ENCODE peak calls at places on chromosomes 5 and 9, in seven cellular contexts. E is neural progenitor cell; N is WTC11; Z is mesenteric fat pad; P is amniotic stem cell; S is CD4-positive, alpha-beta T cell; X is activated CD4-positive, alpha-beta T cell treated with anti-CD3 and anti-CD28 coated beads, Interleukin-2, amount 10 ng/mL, durations not matched to agents 7 days and 5 days. L is an unnamed sample.

GRCh38 chr5:96134886-96135285 is 173.2 kb upstream of the ELL2 start:
- DNase-seq in X (no peak), E (no peak), Z (no peak), P (no peak), S (no peak), N (no peak), L (no peak)

GRCh38 chr5:174084691-174085154 is 39.2 kb downstream of the NSG2 start:
- DNase-seq in P (no peak), X (no peak), Z (no peak), E (no peak), N (no peak), S (no peak), L (no peak)

GRCh38 chr5:132812123-132812948 is 766 bp upstream of the SOWAHA start:
- DNase-seq in S (no peak), E (no peak), N (no peak), X (no peak), P (no peak), Z (no peak), L (no peak)

GRCh38 chr5:61280766-61281427 is 51.2 kb upstream of the ZSWIM6 start:
- DNase-seq in P (no peak), N (no peak), E (no peak), Z (no peak), X (peak), S (no peak), L (no peak)

GRCh38 chr9:136016221-136016881 is 55.2 kb upstream of the UBAC1 start:
- DNase-seq in E (no peak), S (no peak), X (no peak), P (no peak), Z (no peak), N (no peak), L (no peak)

GRCh38 chr9:111853450-111853827 is 43.2 kb upstream of the UGCG start:
- DNase-seq in E (no peak), S (no peak), Z (no peak), X (no peak), N (no peak), P (no peak), L (no peak)

GRCh38 chr9:38039907-38040682 is 28.9 kb downstream of the SHB start:
- DNase-seq in E (no peak), X (no peak), S (no peak), P (no peak), Z (no peak), N (no peak), L (no peak)

GRCh38 chr5:15554542-15554941 is 54.6 kb downstream of the FBXL7 start:
- DNase-seq in E (no peak), S (no peak), P (no peak), N (peak), X (no peak), Z (no peak), L (no peak)

GRCh38 chr5:151319334-151319733 is 15.8 kb upstream of the SLC36A3 start:
- DNase-seq in N (no peak), E (no peak), X (no peak), Z (no peak), S (no peak), P (no peak), L (no peak)

GRCh38 chr5:101897914-101898313 is 398.2 kb downstream of the SLCO4C1 start:
- DNase-seq in E (peak), X (no peak), P (no peak), N (no peak), Z (no peak), S (no peak), L (peak)

GRCh38 chr5:159331099-159331973 is 1.0 kb upstream of the IL12B start:
- DNase-seq in Z (peak), X (peak), S (peak), E (peak), N (peak), P (no peak), L (no peak)

GRCh38 chr5:78399115-78399514 is 38.7 kb downstream of the SCAMP1 start:
- DNase-seq in P (no peak), N (no peak), Z (no peak), S (no peak), E (no peak), X (no peak), L (no peak)

GRCh38 chr5:159022178-159022556 is 77.5 kb downstream of the EBF1 start:
- DNase-seq in X (no peak), N (no peak), S (no peak), E (peak), Z (no peak), P (no peak), L (no peak)

GRCh38 chr9:114525505-114525904 is 20.2 kb upstream of the WHRN start:
- DNase-seq in E (no peak), P (no peak), Z (no peak), S (no peak), N (no peak), X (no peak), L (no peak)

GRCh38 chr5:127833999-127834953 is 131.1 kb downstream of the CCDC192 start:
- DNase-seq in S (no peak), X (no peak), N (no peak), Z (no peak), E (peak), P (no peak), L (no peak)

GRCh38 chr5:169157064-169157463 is 143.9 kb downstream of the SLIT3 start:
- DNase-seq in Z (no peak), S (no peak), P (no peak), X (no peak), E (no peak), N (no peak), L (no peak)

GRCh38 chr5:60668715-60669304 is 31.2 kb downstream of the DEPDC1B start:
- DNase-seq in S (no peak), X (peak), Z (no peak), N (no peak), E (peak), P (no peak), L (no peak)

GRCh38 chr9:129275626-129276247 is 97.7 kb upstream of the IER5L start:
- DNase-seq in S (no peak), P (no peak), Z (peak), N (no peak), E (no peak), X (no peak), L (no peak)

GRCh38 chr9:124897570-124898460 is 35.9 kb downstream of the ARPC5L start:
- DNase-seq in S (no peak), N (no peak), P (no peak), X (no peak), E (no peak), Z (no peak), L (no peak)

GRCh38 chr9:129141066-129142041 is 30.1 kb downstream of the PTPA start:
- DNase-seq in N (no peak), P (peak), X (peak), S (no peak), Z (no peak), E (peak), L (no peak)

GRCh38 chr9:2116073-2116472 is 100.9 kb downstream of the SMARCA2 start:
- DNase-seq in X (no peak), Z (no peak), N (peak), S (no peak), E (peak), P (no peak), L (no peak)

GRCh38 chr5:146862641-146863040 is 15.9 kb downstream of the PPP2R2B start:
- DNase-seq in P (no peak), S (no peak), X (no peak), Z (no peak), E (no peak), N (no peak), L (no peak)

GRCh38 chr9:134835455-134835854 is 45.2 kb upstream of the FCN2 start:
- DNase-seq in Z (no peak), X (no peak), P (no peak), E (no peak), N (no peak), S (no peak), L (no peak)

GRCh38 chr5:149011084-149011483 is 51.8 kb downstream of the SH3TC2 start:
- DNase-seq in N (no peak), P (no peak), S (no peak), Z (no peak), E (no peak), X (no peak), L (no peak)

GRCh38 chr9:83166369-83166768 is 103.4 kb upstream of the RASEF start:
- DNase-seq in Z (no peak), X (no peak), P (no peak), N (no peak), S (no peak), E (no peak), L (no peak)

GRCh38 chr9:14326264-14326826 is 12.4 kb upstream of the NFIB start:
- DNase-seq in N (no peak), X (no peak), P (no peak), S (no peak), Z (no peak), E (no peak), L (no peak)

GRCh38 chr5:127076730-127077129 is 3.4 kb upstream of the C5orf63 start:
- DNase-seq in X (no peak), N (no peak), Z (no peak), E (no peak), P (no peak), S (no peak), L (no peak)

GRCh38 chr5:150069619-150070276 is 16.6 kb downstream of the CSF1R start:
- DNase-seq in Z (peak), X (no peak), S (no peak), E (no peak), P (no peak), N (no peak), L (no peak)

GRCh38 chr5:17223375-17224185 is 6.1 kb downstream of the BASP1 start:
- DNase-seq in E (peak), N (no peak), P (no peak), X (no peak), S (no peak), Z (no peak), L (no peak)

GRCh38 chr5:24786108-24786507 is 141.3 kb upstream of the CDH10 start:
- DNase-seq in Z (no peak), E (no peak), P (no peak), X (no peak), S (no peak), N (peak), L (no peak)

GRCh38 chr9:99811172-99811571 is 10.5 kb upstream of the NR4A3 start:
- DNase-seq in X (no peak), N (no peak), S (no peak), P (no peak), E (no peak), Z (no peak), L (no peak)

GRCh38 chr5:173312821-173313220 is 15.4 kb downstream of the STC2 start:
- DNase-seq in N (no peak), P (no peak), S (no peak), Z (peak), E (no peak), X (no peak), L (no peak)

GRCh38 chr9:128155736-128156500 is 4.1 kb upstream of the BBLN start:
- DNase-seq in S (no peak), E (no peak), Z (no peak), P (no peak), N (no peak), X (no peak), L (no peak)